ENCODE peak calls at places on chromosomes 12 and 14, in four cellular contexts. Z is BE2C, R is IMR-90, Q is heart right ventricle. W is an unnamed sample. For H3K9me3, the result is how much of the 10 kb centered on the place peaks cover.

GRCh38 chr14:101008631-101009336 is 105.3 kb upstream of the RTL1 start:
- DNase-seq in Z (no peak), R (peak), Q (no peak), W (no peak)

GRCh38 chr12:34405286-34406227 is 383.3 kb downstream of the ALG10 start:
- DNase-seq in Z (peak), R (no peak), Q (peak), W (no peak)

GRCh38 chr14:21626491-21627230 is 8.1 kb downstream of the OR10G2 start:
- DNase-seq in Z (no peak), R (peak), Q (no peak), W (peak)

GRCh38 chr14:58821421-58821820 is 183.7 kb downstream of the DACT1 start:
- DNase-seq in Z (no peak), R (no peak), Q (no peak), W (no peak)

GRCh38 chr14:74975059-74975810 is 19.8 kb upstream of the PGF start:
- DNase-seq in Z (peak), R (no peak), Q (peak), W (no peak)

GRCh38 chr14:51996148-51996746 is 6.9 kb downstream of the RTRAF start:
- DNase-seq in Z (no peak), R (peak), Q (no peak), W (peak)

GRCh38 chr14:35340616-35341453 is 48.7 kb downstream of the PSMA6 start:
- DNase-seq in Z (no peak), R (no peak), Q (no peak), W (no peak)

GRCh38 chr12:110073049-110073831 is 24.9 kb upstream of the C12orf76 start:
- DNase-seq in Z (peak), R (no peak), Q (peak), W (no peak)

GRCh38 chr14:31977001-31977556 is 100.0 kb upstream of the ARHGAP5 start:
- DNase-seq in Z (no peak), R (no peak), Q (no peak), W (no peak)

GRCh38 chr12:89863332-89863938 is 154.8 kb upstream of the ATP2B1 start:
- DNase-seq in Z (no peak), R (no peak), Q (no peak), W (no peak)

GRCh38 chr14:76666746-76667145 is 94.5 kb upstream of the VASH1 start:
- DNase-seq in Z (no peak), R (no peak), Q (no peak), W (no peak)

GRCh38 chr14:34301107-34301734 is 160.8 kb downstream of the SPTSSA start:
- DNase-seq in Z (peak), R (peak), Q (no peak), W (peak)

GRCh38 chr12:90111646-90112565 is 403.3 kb upstream of the ATP2B1 start:
- DNase-seq in Z (no peak), R (no peak), Q (no peak), W (no peak)

GRCh38 chr14:76848879-76849278 is 22.7 kb downstream of the LRRC74A start:
- DNase-seq in Z (no peak), R (no peak), Q (no peak), W (no peak)

GRCh38 chr14:92783813-92784431 is 10.2 kb upstream of the GOLGA5 start:
- DNase-seq in Z (peak), R (peak), Q (no peak), W (peak)

GRCh38 chr12:9065607-9065856 is 50.2 kb downstream of the A2M start:
- DNase-seq in Z (no peak), R (no peak), Q (no peak), W (peak)

GRCh38 chr14:76227450-76228050 is 75.8 kb downstream of the GPATCH2L start:
- DNase-seq in Z (no peak), R (peak), Q (no peak), W (peak)

GRCh38 chr12:38544357-38545066 is 227.9 kb downstream of the ALG10B start:
- DNase-seq in Z (peak), R (no peak), Q (no peak), W (no peak)

GRCh38 chr12:56838602-56839488 is 75.7 kb downstream of the HSD17B6 start:
- DNase-seq in Z (no peak), R (no peak), Q (no peak), W (peak)

GRCh38 chr14:95157987-95158712 is 821 bp upstream of the DICER1 start:
- DNase-seq in Z (no peak), R (no peak), Q (no peak), W (no peak)

GRCh38 chr14:92844220-92844619 is 50.1 kb downstream of the GOLGA5 start:
- DNase-seq in Z (no peak), R (no peak), Q (no peak), W (no peak)

GRCh38 chr14:68248481-68249255 is 429.1 kb downstream of the RAD51B start:
- DNase-seq in Z (no peak), R (peak), Q (peak), W (peak)

GRCh38 chr14:88950069-88950468 is 125.6 kb downstream of the TTC8 start:
- DNase-seq in Z (no peak), R (no peak), Q (no peak), W (no peak)

GRCh38 chr14:93977790-93978581 is 1.6 kb upstream of the ASB2 start:
- DNase-seq in Z (no peak), R (no peak), Q (no peak), W (no peak)

GRCh38 chr14:85878874-85879273 is 348.9 kb downstream of the FLRT2 start:
- DNase-seq in Z (no peak), R (no peak), Q (no peak), W (no peak)
- H3K9me3 ChIP-seq in Z (under half), R (under half), Q (under half), W (under half)

DNA sequence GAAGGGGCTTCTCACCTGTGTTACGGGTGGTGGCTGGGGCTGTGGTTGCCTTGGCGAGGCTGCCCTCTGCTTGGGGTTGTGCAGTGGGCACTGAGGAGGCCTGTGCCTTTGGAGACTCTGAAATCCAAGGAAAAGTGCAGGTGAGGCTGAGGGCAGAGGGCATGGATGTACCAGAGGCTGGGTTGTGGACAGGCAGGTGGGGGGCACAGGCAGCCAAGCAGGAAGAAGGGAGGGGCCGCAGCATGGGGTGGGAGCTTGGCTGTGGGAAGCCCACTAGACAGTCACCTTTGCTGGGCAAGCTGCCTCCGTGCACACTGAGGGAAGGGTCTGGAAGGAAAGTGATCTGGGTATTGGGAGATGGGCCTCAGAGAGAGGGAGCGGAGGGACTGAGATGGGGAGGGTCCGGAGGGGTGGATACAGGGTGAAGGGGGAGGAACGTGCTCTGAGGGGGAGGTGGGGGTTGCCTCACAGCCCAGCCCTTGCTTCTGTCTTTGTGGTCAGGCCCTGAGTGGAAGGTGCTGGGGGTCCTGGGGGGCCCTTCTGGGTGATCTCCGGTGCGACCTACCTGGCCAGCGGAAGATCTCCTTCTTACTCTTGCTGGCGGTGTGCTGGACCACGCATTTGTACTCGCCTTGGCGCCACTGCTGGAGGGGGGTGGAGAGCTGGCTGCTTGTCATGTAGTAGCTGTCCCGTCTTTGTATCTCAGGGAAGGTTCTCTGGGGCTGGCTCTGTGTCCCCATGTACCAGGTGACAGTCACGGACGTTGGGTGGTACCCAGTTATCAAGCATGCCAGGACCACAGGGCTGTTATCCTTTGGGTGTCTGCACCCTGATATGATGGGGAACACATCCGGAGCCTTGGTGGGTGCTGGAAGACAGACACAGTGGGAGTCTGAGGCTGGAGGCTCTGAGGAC is 318.7 kb downstream of the TMEM121 start:
- DNase-seq in Z (no peak), R (no peak), Q (no peak), W (no peak)
- H3K9me3 ChIP-seq in Z (under half), R (half or more), Q (under half), W (under half)

DNA sequence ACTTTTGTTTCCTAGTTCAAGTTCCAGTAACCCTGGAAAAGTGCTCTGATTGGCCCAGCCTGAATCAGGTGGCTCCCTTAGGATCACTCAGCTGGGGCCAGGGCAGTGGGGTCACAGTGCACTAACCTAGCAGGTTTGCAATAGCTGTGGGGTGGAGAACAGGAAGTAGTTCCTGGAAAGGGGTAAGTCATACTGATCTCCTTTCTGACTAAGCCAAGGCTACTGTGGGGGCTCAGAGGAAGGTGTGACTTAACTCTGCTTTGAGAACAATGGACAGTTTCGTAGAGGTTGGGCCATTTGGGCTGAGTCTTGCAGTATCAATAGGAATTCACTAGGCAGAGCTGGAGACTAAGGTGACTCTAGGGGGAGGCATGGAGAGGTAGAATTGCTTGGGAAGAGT is 89.4 kb downstream of the KIF26A start:
- DNase-seq in Z (no peak), R (no peak), Q (no peak), W (no peak)
- H3K9me3 ChIP-seq in Z (under half), R (half or more), Q (under half), W (under half)

DNA sequence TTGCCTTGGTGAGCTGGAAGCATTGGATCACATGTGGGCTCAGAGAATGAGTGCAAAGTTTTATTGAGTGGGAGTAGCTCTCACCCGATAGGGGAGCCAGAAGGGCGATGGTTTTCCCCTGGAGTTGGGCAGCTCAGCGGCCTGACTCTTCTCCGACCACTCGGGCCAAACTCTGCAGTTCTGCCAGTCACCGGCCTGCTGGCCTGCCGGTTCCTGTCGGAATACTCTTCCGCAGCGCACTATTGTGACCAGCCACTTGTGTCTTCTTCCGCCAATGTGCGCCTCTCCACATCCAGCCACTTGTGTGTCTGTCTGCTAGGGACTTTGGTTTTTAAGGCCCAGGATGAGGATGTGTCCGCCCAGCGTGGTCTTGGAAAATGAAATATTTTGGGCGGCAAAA is 43.5 kb upstream of the PRKD1 start:
- DNase-seq in Z (no peak), R (no peak), Q (no peak), W (no peak)
- H3K9me3 ChIP-seq in Z (under half), R (under half), Q (under half), W (under half)

DNA sequence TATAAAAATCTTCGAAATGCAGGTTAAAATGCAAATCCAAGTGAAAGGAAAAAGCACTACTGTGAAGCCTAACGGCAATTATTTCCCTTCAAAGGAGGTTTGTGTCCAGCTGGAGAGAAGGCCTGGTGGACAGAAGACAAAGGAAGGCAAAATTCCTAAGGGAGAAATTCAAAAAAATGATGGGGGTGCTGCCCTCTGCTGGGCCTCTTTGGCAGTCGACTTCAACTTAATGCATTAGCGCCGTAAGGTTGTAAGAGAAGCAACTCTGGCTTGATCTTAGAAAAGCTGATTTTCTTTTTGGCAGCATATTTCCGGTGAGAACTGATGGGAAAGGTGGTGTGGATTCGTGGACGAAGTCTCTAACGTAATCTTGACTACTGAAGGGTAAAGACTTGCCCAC is 34.3 kb upstream of the CHFR start:
- DNase-seq in Z (peak), R (no peak), Q (no peak), W (no peak)
- H3K9me3 ChIP-seq in Z (under half), R (half or more), Q (under half), W (half or more)

DNA sequence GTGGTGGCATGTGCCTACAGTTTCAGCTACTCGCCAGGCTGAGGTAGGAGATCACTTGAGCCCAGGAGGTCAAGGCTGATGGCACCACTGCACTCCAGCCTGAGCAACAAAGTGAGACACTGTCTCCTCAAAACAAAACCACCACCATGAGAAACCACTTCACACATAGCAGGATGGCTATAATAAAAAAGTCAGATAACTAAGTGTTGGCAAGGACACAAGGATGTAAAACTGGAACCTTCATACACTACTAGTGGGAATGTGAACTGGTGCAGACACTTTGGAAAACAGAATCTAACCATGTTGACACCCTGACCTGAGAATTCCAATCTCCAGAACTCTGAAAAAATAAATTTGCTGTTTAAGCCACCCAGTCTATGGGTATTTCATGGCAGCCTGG is 67.7 kb downstream of the ACADS start:
- DNase-seq in Z (no peak), R (no peak), Q (no peak), W (no peak)
- H3K9me3 ChIP-seq in Z (under half), R (under half), Q (under half), W (under half)

DNA sequence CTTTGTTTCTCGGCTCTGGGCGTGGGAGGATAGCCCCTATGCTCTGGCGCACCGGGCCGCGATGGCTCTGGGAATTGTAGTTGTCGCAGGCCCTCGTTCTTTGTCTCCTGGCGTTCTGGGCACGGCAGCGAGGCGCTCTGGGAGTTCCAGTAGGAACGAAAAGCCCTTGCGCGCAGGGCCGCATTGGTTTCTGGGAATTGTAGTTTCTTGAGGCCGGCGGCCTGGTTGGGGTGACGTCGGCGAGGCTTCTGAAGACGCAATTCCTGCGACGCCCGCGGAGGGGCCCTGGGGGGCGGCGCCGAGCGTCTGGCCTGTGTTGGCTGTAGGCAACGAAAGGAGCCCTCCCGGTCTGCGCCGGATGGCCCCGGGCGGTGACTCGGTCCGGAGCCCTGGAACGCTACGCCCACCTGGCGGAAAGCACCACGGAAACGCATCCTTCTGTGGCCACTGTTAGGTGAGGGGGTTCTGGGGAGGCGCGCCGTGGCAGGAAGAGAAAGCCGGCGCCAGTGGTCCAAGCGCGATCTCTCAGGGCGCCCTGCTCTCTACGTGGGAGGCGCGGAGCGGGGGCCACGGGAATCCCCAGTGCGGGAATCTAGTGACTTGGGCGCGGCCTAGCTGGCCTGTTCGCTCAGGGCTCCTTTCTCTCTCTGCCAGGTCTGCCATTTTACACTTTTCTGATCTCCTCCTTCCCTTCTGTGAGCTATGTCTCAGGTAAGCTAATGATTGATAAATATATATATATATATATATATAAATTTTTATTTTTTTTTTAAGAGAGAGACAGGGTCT is at the start of gene ZNF140:
- DNase-seq in Z (peak), R (peak), Q (peak), W (peak)
- H3K9me3 ChIP-seq in Z (under half), R (under half), Q (under half), W (half or more)

W was measured in mesenchymal stem cell.